ENCODE peak calls at places on chromosomes 13 and 19, in four cellular contexts. T is hippocampal formation, M is cardiac fibroblast, R is renal cortical epithelial cell. N is an unnamed sample.

GRCh38 chr13:114067381-114067885 is 65.0 kb downstream of the RASA3 start:
- DNase-seq in T (no peak), M (peak), R (peak), N (no peak)

GRCh38 chr13:79688741-79689140 is 207.8 kb downstream of the NDFIP2 start:
- DNase-seq in T (no peak), M (no peak), R (no peak), N (no peak)

GRCh38 chr13:108322206-108322824 is 52.8 kb downstream of the TNFSF13B start:
- DNase-seq in T (peak), M (peak), R (peak), N (peak)

GRCh38 chr19:43316591-43317319 is 36.7 kb upstream of the CD177 start:
- DNase-seq in T (no peak), M (no peak), R (peak), N (peak)

GRCh38 chr13:110114351-110114750 is 192.6 kb downstream of the COL4A1 start:
- DNase-seq in T (no peak), M (no peak), R (no peak), N (peak)

GRCh38 chr13:109369357-109370052 is 416.9 kb downstream of the IRS2 start:
- DNase-seq in T (peak), M (no peak), R (no peak), N (no peak)

GRCh38 chr19:3785938-3786824 is at the start of gene MATK:
- DNase-seq in T (no peak), M (no peak), R (no peak), N (no peak)

GRCh38 chr13:55577082-55577846 is 1563.5 kb upstream of the PRR20A start:
- DNase-seq in T (no peak), M (no peak), R (no peak), N (no peak)

GRCh38 chr13:41107584-41108014 is 25.0 kb downstream of the KBTBD6 start:
- DNase-seq in T (no peak), M (no peak), R (no peak), N (no peak)

GRCh38 chr13:95784161-95784880 is 107.4 kb downstream of the DNAJC3 start:
- DNase-seq in T (no peak), M (peak), R (peak), N (peak)

GRCh38 chr19:49560358-49560900 is 19.9 kb downstream of the NOSIP start:
- DNase-seq in T (peak), M (no peak), R (no peak), N (no peak)

GRCh38 chr19:19305066-19305465 is 15.2 kb downstream of the SUGP1 start:
- DNase-seq in T (no peak), M (no peak), R (no peak), N (no peak)

GRCh38 chr13:89694471-89694870 is 1653.0 kb upstream of the MIR17HG start:
- DNase-seq in T (no peak), M (no peak), R (no peak), N (no peak)

GRCh38 chr19:57813919-57814504 is 701 bp downstream of the ZNF552 start:
- DNase-seq in T (no peak), M (no peak), R (peak), N (no peak)

GRCh38 chr19:16397791-16398529 is 73.3 kb downstream of the KLF2 start:
- DNase-seq in T (peak), M (peak), R (no peak), N (no peak)

GRCh38 chr13:36766295-36766694 is 52.7 kb upstream of the RFXAP start:
- DNase-seq in T (no peak), M (peak), R (peak), N (peak)

GRCh38 chr19:18533058-18533457 is 10.3 kb downstream of the FKBP8 start:
- DNase-seq in T (no peak), M (no peak), R (no peak), N (no peak)

GRCh38 chr19:8481616-8482015 is 20.8 kb downstream of the PRAM1 start:
- DNase-seq in T (no peak), M (no peak), R (no peak), N (no peak)

GRCh38 chr19:34319785-34320184 is 45.2 kb upstream of the GPI start:
- DNase-seq in T (no peak), M (no peak), R (no peak), N (no peak)

GRCh38 chr13:25980255-25980654 is 71.6 kb downstream of the SHISA2 start:
- DNase-seq in T (peak), M (peak), R (peak), N (peak)

GRCh38 chr13:38628554-38628953 is 58.3 kb upstream of the FREM2 start:
- DNase-seq in T (no peak), M (no peak), R (no peak), N (no peak)

GRCh38 chr13:91647361-91647970 is 249.0 kb downstream of the GPC5 start:
- DNase-seq in T (no peak), M (peak), R (peak), N (no peak)

GRCh38 chr19:16266586-16266942 is 58.1 kb upstream of the KLF2 start:
- DNase-seq in T (no peak), M (no peak), R (no peak), N (no peak)

GRCh38 chr13:90979059-90979458 is 368.4 kb upstream of the MIR17HG start:
- DNase-seq in T (no peak), M (no peak), R (peak), N (peak)

GRCh38 chr19:18685597-18686164 is 2.2 kb downstream of the CRTC1 start:
- DNase-seq in T (no peak), M (no peak), R (no peak), N (peak)

GRCh38 chr13:29594710-29595379 is 643 bp downstream of the SLC7A1 start:
- DNase-seq in T (no peak), M (peak), R (no peak), N (peak)

GRCh38 chr19:38197937-38198704 is 25.9 kb downstream of the DPF1 start:
- DNase-seq in T (no peak), M (no peak), R (no peak), N (no peak)

GRCh38 chr13:36616706-36617105 is 57.1 kb upstream of the SERTM1 start:
- DNase-seq in T (no peak), M (no peak), R (no peak), N (peak)

GRCh38 chr13:46086421-46086922 is 18.4 kb downstream of the CPB2 start:
- DNase-seq in T (no peak), M (no peak), R (no peak), N (no peak)

GRCh38 chr13:105719861-105720260 is 815.6 kb downstream of the EFNB2 start:
- DNase-seq in T (no peak), M (no peak), R (no peak), N (no peak)